ENCODE peak calls at places on chromosomes 12 and 14, in five cellular contexts. H is K562, J is A549, G is HCT116, T is H1. P is an unnamed sample. For H3K4me1, the result is how much of the 10 kb centered on the place peaks cover.

GRCh38 chr12:93165384-93165932 is 212.3 kb upstream of the NUDT4 start:
- DNase-seq in G (no peak), H (no peak), J (no peak), T (no peak), P (no peak)

GRCh38 chr14:22552001-22552826 is 36.8 kb downstream of the DAD1 start:
- DNase-seq in G (no peak), H (no peak), J (no peak), T (no peak), P (no peak)

GRCh38 chr12:46522141-46522540 is 149.6 kb upstream of the SLC38A2 start:
- DNase-seq in G (no peak), J (no peak), T (no peak), H (no peak), P (no peak)

GRCh38 chr14:76870146-76870545 is 43.9 kb downstream of the LRRC74A start:
- DNase-seq in T (no peak), H (no peak), G (no peak), J (peak), P (no peak)

GRCh38 chr14:102967506-102967795 is 45.0 kb downstream of the AMN start:
- DNase-seq in T (no peak), H (no peak), J (no peak), G (no peak), P (no peak)

GRCh38 chr12:8644345-8645248 is 18.0 kb downstream of the MFAP5 start:
- DNase-seq in G (no peak), T (no peak), J (no peak), H (no peak), P (no peak)

GRCh38 chr12:43806737-43807072 is 588 bp upstream of the TWF1 start:
- DNase-seq in T (no peak), G (no peak), J (no peak), H (no peak), P (no peak)

GRCh38 chr12:52243264-52243773 is 10.3 kb downstream of the KRT7 start:
- DNase-seq in G (no peak), H (no peak), T (no peak), J (peak), P (peak)

GRCh38 chr14:93977790-93978581 is 1.6 kb upstream of the ASB2 start:
- DNase-seq in G (no peak), T (no peak), H (no peak), J (no peak), P (no peak)

GRCh38 chr12:58521796-58522195 is 398.5 kb downstream of the LRIG3 start:
- DNase-seq in H (no peak), T (no peak), G (no peak), J (no peak), P (no peak)
- TF ChIP-seq CEBPB in H (no peak), T (no peak), G (no peak), J (no peak), P (no peak)

GRCh38 chr14:34069854-34070582 is 119.1 kb upstream of the EGLN3 start:
- DNase-seq in T (no peak), H (no peak), J (no peak), G (no peak), P (no peak)
- H3K4me1 ChIP-seq in T (under half), H (under half), J (under half), G (under half), P (under half)

GRCh38 chr14:51462706-51463105 is 189.0 kb upstream of the FRMD6 start:
- DNase-seq in H (no peak), J (no peak), T (no peak), G (no peak), P (no peak)
- TF ChIP-seq CEBPB in H (no peak), J (no peak), T (no peak), G (no peak), P (no peak)

DNA sequence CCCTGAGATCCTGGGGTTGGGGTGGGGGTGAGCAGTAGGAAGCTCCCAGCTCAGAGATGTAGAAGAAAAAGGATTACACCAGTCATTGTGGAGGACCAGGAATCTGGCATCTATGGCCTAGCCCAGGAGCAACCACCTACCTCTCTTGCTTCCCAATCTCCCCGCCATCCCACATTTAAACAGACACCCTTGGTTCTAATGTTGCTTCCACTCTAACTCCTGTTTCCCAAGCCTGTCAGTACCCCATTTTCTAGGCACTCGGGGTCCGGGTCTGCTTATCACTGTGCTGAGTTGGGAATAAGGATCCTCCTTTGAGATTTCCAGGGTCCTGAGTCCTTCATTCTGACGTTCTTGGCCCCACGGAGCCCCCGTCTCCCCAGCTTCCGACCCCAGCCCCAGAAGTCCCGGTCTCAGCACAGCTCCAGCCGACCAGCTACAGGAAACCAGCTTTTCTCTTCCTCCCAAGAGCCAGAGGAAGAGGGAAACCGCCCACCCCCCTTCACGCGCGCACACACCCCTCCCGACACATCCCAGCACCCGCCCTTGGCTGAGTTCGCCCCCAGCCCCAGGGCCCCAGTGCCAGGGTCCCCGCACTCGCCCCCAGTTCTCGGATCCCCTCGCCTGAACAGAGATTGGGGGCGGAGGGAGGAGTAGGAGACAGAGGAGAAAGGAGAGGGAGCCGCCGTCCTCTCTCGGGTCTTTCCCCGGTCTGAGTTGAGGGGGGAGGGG is 1.2 kb downstream of the ITGA5 start:
- DNase-seq in J (no peak), G (no peak), T (no peak), H (peak), P (no peak)
- H3K4me1 ChIP-seq in J (half or more), G (under half), T (under half), H (half or more), P (under half)

DNA sequence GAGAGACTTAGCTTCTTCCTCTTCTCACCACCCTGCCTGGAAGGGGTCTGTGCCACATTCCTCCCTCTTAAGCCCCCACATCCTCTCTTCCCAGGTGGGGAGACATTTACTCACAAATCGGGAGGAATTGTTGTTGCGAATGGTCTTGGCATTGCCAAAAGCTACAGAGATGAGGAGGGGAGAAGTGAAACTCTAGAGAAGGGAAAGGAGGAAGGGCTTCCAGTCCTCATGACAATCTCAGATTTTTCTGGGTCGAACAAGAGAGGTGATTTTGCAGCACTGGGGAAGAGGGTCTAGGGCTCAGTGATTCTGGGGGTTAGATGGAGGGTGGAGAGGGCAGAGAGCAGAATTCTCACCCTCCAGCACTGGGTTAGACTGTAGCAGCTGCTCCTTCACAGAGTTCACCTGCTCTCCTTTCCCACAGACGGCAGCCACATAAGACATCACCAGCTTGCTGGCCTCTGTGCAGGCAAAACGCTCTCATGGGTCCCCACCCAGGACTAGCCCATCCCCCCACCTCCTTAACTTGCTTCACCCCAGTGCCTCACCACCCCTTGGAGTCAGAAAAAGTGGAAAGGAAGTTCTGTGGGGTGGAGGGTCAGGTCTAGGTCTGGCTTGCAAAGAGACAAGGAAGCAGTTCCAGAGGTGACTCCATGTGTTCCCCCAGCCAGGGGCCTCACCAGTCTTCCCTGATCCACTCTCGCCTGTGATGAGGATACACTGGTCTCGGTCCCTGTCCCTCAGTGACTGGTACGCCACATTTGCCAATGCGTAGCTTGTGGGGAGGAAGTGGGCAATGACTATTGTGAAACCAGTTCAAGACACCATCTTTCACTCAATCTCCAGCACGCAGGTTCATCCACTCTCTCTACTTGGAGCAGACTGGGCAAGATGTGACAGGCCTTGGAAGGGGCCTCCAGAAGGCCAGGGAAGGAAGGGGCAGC is 2.7 kb downstream of the MYO1A start:
- DNase-seq in H (no peak), J (no peak), T (no peak), G (no peak), P (no peak)
- TF ChIP-seq CEBPB in H (no peak), J (no peak), T (no peak), G (no peak), P (no peak)

GRCh38 chr14:90676356-90676755 is 139.9 kb downstream of the TTC7B start:
- DNase-seq in H (no peak), G (no peak), T (no peak), J (no peak), P (peak)

GRCh38 chr14:90674043-90674670 is 142.1 kb downstream of the TTC7B start:
- DNase-seq in J (no peak), T (no peak), G (no peak), H (no peak), P (no peak)

GRCh38 chr14:90676859-90677258 is 139.4 kb downstream of the TTC7B start:
- DNase-seq in T (no peak), G (no peak), J (no peak), H (no peak), P (peak)

GRCh38 chr14:90674716-90675115 is 141.5 kb downstream of the TTC7B start:
- DNase-seq in J (no peak), G (no peak), T (no peak), H (no peak), P (no peak)

GRCh38 chr14:90675399-90675798 is 140.8 kb downstream of the TTC7B start:
- DNase-seq in T (no peak), H (no peak), G (no peak), J (no peak), P (peak)
- H3K4me1 ChIP-seq in T (under half), H (under half), G (under half), J (under half), P (under half)

DNA sequence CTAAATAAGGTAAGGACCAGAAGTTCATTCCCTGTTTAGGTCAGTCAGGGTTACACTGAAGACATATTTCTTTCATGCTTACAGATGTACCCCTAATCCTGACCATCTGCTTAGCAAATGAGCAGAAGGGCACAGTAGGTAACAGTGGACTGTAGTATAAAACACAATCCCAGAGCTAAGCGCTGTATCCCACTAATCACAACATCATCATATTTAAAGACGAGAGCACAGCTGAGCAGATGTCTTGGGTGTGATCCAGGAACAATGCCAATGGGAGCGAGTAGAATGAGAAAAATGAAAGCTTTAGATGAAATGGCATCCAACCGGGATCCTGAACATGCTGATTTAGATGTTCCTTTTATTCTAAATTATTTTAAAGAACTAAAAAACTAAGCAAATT is 213.4 kb downstream of the CCER1 start:
- DNase-seq in H (no peak), G (no peak), T (no peak), J (no peak), P (no peak)
- TF ChIP-seq CEBPB in H (no peak), G (no peak), T (no peak), J (no peak), P (no peak)